ENCODE peak calls at places on chromosomes 16 and 17, in nine cellular contexts. One of them, this sample, is unnamed.

GRCh38 chr16:83532634-83533033 is 275.1 kb upstream of the HSBP1 start:
- DNase-seq in neural progenitor cell: no peak
- DNase-seq in upper lobe of right lung: no peak
- DNase-seq in pancreas: no peak
- DNase-seq in IMR-90: no peak
- DNase-seq in heart right ventricle: no peak
- DNase-seq in GM23248: no peak
- DNase-seq in HCT116: no peak
- DNase-seq in SK-N-SH: no peak
- DNase-seq in this sample: no peak

GRCh38 chr16:30934827-30935557 is 11.6 kb downstream of the FBXL19 start:
- DNase-seq in neural progenitor cell: peak
- DNase-seq in upper lobe of right lung: no peak
- DNase-seq in pancreas: no peak
- DNase-seq in IMR-90: peak
- DNase-seq in heart right ventricle: no peak
- DNase-seq in GM23248: peak
- DNase-seq in HCT116: no peak
- DNase-seq in SK-N-SH: peak
- DNase-seq in this sample: no peak

GRCh38 chr16:51907680-51908079 is 639.3 kb downstream of the TOX3 start:
- DNase-seq in neural progenitor cell: no peak
- DNase-seq in upper lobe of right lung: no peak
- DNase-seq in pancreas: no peak
- DNase-seq in IMR-90: peak
- DNase-seq in heart right ventricle: no peak
- DNase-seq in GM23248: no peak
- DNase-seq in HCT116: no peak
- DNase-seq in SK-N-SH: no peak
- DNase-seq in this sample: no peak

GRCh38 chr17:16988749-16989229 is 16.9 kb upstream of the TNFRSF13B start:
- DNase-seq in neural progenitor cell: no peak
- DNase-seq in upper lobe of right lung: no peak
- DNase-seq in pancreas: no peak
- DNase-seq in IMR-90: no peak
- DNase-seq in heart right ventricle: no peak
- DNase-seq in GM23248: no peak
- DNase-seq in HCT116: no peak
- DNase-seq in SK-N-SH: no peak
- DNase-seq in this sample: no peak

GRCh38 chr16:8764486-8765250 is 32.8 kb downstream of the TMEM186 start:
- DNase-seq in neural progenitor cell: no peak
- DNase-seq in upper lobe of right lung: no peak
- DNase-seq in pancreas: no peak
- DNase-seq in IMR-90: no peak
- DNase-seq in heart right ventricle: no peak
- DNase-seq in GM23248: no peak
- DNase-seq in HCT116: no peak
- DNase-seq in SK-N-SH: no peak
- DNase-seq in this sample: no peak

GRCh38 chr16:87926246-87927194 is 9.8 kb downstream of the CA5A start:
- DNase-seq in neural progenitor cell: no peak
- DNase-seq in upper lobe of right lung: peak
- DNase-seq in pancreas: no peak
- DNase-seq in IMR-90: no peak
- DNase-seq in heart right ventricle: no peak
- DNase-seq in GM23248: no peak
- DNase-seq in HCT116: no peak
- DNase-seq in SK-N-SH: no peak
- DNase-seq in this sample: no peak

GRCh38 chr16:78365376-78365775 is 265.9 kb downstream of the WWOX start:
- DNase-seq in neural progenitor cell: no peak
- DNase-seq in upper lobe of right lung: no peak
- DNase-seq in pancreas: no peak
- DNase-seq in IMR-90: no peak
- DNase-seq in heart right ventricle: no peak
- DNase-seq in GM23248: no peak
- DNase-seq in HCT116: no peak
- DNase-seq in SK-N-SH: no peak
- DNase-seq in this sample: no peak

GRCh38 chr17:73546121-73546520 is 98.1 kb downstream of the SDK2 start:
- DNase-seq in neural progenitor cell: no peak
- DNase-seq in upper lobe of right lung: no peak
- DNase-seq in pancreas: no peak
- DNase-seq in IMR-90: no peak
- DNase-seq in heart right ventricle: no peak
- DNase-seq in GM23248: no peak
- DNase-seq in HCT116: no peak
- DNase-seq in SK-N-SH: no peak
- DNase-seq in this sample: no peak

GRCh38 chr17:73422121-73422520 is 110.3 kb upstream of the CDC42EP4 start:
- DNase-seq in neural progenitor cell: no peak
- DNase-seq in upper lobe of right lung: no peak
- DNase-seq in pancreas: no peak
- DNase-seq in IMR-90: no peak
- DNase-seq in heart right ventricle: no peak
- DNase-seq in GM23248: no peak
- DNase-seq in HCT116: no peak
- DNase-seq in SK-N-SH: no peak
- DNase-seq in this sample: no peak

GRCh38 chr16:78211951-78212350 is 112.5 kb downstream of the WWOX start:
- DNase-seq in neural progenitor cell: no peak
- DNase-seq in upper lobe of right lung: peak
- DNase-seq in pancreas: no peak
- DNase-seq in IMR-90: no peak
- DNase-seq in heart right ventricle: no peak
- DNase-seq in GM23248: no peak
- DNase-seq in HCT116: peak
- DNase-seq in SK-N-SH: no peak
- DNase-seq in this sample: no peak

GRCh38 chr17:63932008-63932561 is at the start of gene CD79B:
- DNase-seq in neural progenitor cell: no peak
- DNase-seq in upper lobe of right lung: no peak
- DNase-seq in pancreas: no peak
- DNase-seq in IMR-90: no peak
- DNase-seq in heart right ventricle: no peak
- DNase-seq in GM23248: no peak
- DNase-seq in HCT116: no peak
- DNase-seq in SK-N-SH: peak
- DNase-seq in this sample: no peak

GRCh38 chr16:79272141-79272577 is 328.4 kb downstream of the MAF start:
- DNase-seq in neural progenitor cell: no peak
- DNase-seq in upper lobe of right lung: no peak
- DNase-seq in pancreas: no peak
- DNase-seq in IMR-90: no peak
- DNase-seq in heart right ventricle: no peak
- DNase-seq in GM23248: no peak
- DNase-seq in HCT116: no peak
- DNase-seq in SK-N-SH: no peak
- DNase-seq in this sample: no peak

GRCh38 chr16:50464325-50465290 is 83.6 kb upstream of the NKD1 start:
- DNase-seq in neural progenitor cell: no peak
- DNase-seq in upper lobe of right lung: peak
- DNase-seq in pancreas: no peak
- DNase-seq in IMR-90: no peak
- DNase-seq in heart right ventricle: no peak
- DNase-seq in GM23248: no peak
- DNase-seq in HCT116: no peak
- DNase-seq in SK-N-SH: no peak
- DNase-seq in this sample: peak

GRCh38 chr16:31099860-31100638 is 5.5 kb upstream of the VKORC1 start:
- DNase-seq in neural progenitor cell: no peak
- DNase-seq in upper lobe of right lung: no peak
- DNase-seq in pancreas: no peak
- DNase-seq in IMR-90: peak
- DNase-seq in heart right ventricle: no peak
- DNase-seq in GM23248: peak
- DNase-seq in HCT116: no peak
- DNase-seq in SK-N-SH: no peak
- DNase-seq in this sample: no peak

GRCh38 chr16:70746708-70747424 is 54.1 kb downstream of the VAC14 start:
- DNase-seq in neural progenitor cell: no peak
- DNase-seq in upper lobe of right lung: peak
- DNase-seq in pancreas: no peak
- DNase-seq in IMR-90: peak
- DNase-seq in heart right ventricle: peak
- DNase-seq in GM23248: peak
- DNase-seq in HCT116: peak
- DNase-seq in SK-N-SH: no peak
- DNase-seq in this sample: peak

GRCh38 chr16:23006380-23006779 is 142.9 kb downstream of the USP31 start:
- DNase-seq in neural progenitor cell: no peak
- DNase-seq in upper lobe of right lung: no peak
- DNase-seq in pancreas: no peak
- DNase-seq in IMR-90: no peak
- DNase-seq in heart right ventricle: no peak
- DNase-seq in GM23248: no peak
- DNase-seq in HCT116: no peak
- DNase-seq in SK-N-SH: no peak
- DNase-seq in this sample: no peak
- H3K27ac ChIP-seq in neural progenitor cell: no peak
- H3K27ac ChIP-seq in upper lobe of right lung: no peak
- H3K27ac ChIP-seq in pancreas: no peak
- H3K27ac ChIP-seq in IMR-90: no peak
- H3K27ac ChIP-seq in heart right ventricle: no peak
- H3K27ac ChIP-seq in GM23248: no peak
- H3K27ac ChIP-seq in HCT116: no peak
- H3K27ac ChIP-seq in SK-N-SH: no peak
- H3K27ac ChIP-seq in this sample: no peak

GRCh38 chr16:14310519-14310991 is 239.4 kb downstream of the MRTFB start:
- DNase-seq in neural progenitor cell: peak
- DNase-seq in upper lobe of right lung: no peak
- DNase-seq in pancreas: no peak
- DNase-seq in IMR-90: peak
- DNase-seq in heart right ventricle: no peak
- DNase-seq in GM23248: peak
- DNase-seq in HCT116: no peak
- DNase-seq in SK-N-SH: peak
- DNase-seq in this sample: peak

GRCh38 chr16:14307623-14308356 is 236.7 kb downstream of the MRTFB start:
- DNase-seq in neural progenitor cell: no peak
- DNase-seq in upper lobe of right lung: no peak
- DNase-seq in pancreas: peak
- DNase-seq in IMR-90: no peak
- DNase-seq in heart right ventricle: no peak
- DNase-seq in GM23248: peak
- DNase-seq in HCT116: no peak
- DNase-seq in SK-N-SH: peak
- DNase-seq in this sample: peak

GRCh38 chr16:14308357-14308723 is 237.2 kb downstream of the MRTFB start:
- DNase-seq in neural progenitor cell: no peak
- DNase-seq in upper lobe of right lung: no peak
- DNase-seq in pancreas: no peak
- DNase-seq in IMR-90: no peak
- DNase-seq in heart right ventricle: no peak
- DNase-seq in GM23248: peak
- DNase-seq in HCT116: no peak
- DNase-seq in SK-N-SH: no peak
- DNase-seq in this sample: no peak

GRCh38 chr16:14309001-14309886 is 238.1 kb downstream of the MRTFB start:
- DNase-seq in neural progenitor cell: peak
- DNase-seq in upper lobe of right lung: no peak
- DNase-seq in pancreas: peak
- DNase-seq in IMR-90: peak
- DNase-seq in heart right ventricle: no peak
- DNase-seq in GM23248: peak
- DNase-seq in HCT116: no peak
- DNase-seq in SK-N-SH: no peak
- DNase-seq in this sample: peak

DNA sequence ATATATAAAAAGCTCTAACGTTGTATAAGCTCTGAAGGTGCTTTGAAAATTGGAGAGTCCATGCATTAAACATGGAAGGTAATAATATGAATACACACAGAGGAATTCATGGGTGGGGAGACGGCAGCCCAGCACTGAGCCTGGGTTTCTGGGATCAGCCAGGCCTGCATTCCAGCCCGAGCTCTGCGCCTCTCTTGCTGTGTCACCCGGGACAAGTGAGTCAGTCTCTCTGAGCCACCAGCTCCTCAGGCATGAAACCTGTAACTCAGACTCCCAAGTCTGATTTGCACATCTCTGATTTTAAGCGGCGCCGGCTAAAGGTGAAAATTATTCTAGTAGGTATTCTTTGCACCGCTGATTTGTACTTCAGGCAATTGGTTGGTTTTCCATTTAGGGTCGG is 238.8 kb downstream of the MRTFB start:
- DNase-seq in neural progenitor cell: no peak
- DNase-seq in upper lobe of right lung: no peak
- DNase-seq in pancreas: no peak
- DNase-seq in IMR-90: peak
- DNase-seq in heart right ventricle: no peak
- DNase-seq in GM23248: peak
- DNase-seq in HCT116: no peak
- DNase-seq in SK-N-SH: no peak
- DNase-seq in this sample: no peak
- H3K4me3 ChIP-seq in neural progenitor cell: no peak
- H3K4me3 ChIP-seq in upper lobe of right lung: no peak
- H3K4me3 ChIP-seq in pancreas: no peak
- H3K4me3 ChIP-seq in IMR-90: no peak
- H3K4me3 ChIP-seq in heart right ventricle: no peak
- H3K4me3 ChIP-seq in GM23248: peak
- H3K4me3 ChIP-seq in HCT116: peak
- H3K4me3 ChIP-seq in SK-N-SH: no peak
- H3K4me3 ChIP-seq in this sample: no peak

GRCh38 chr16:57814896-57815295 is 12.6 kb upstream of the KIFC3 start:
- DNase-seq in neural progenitor cell: no peak
- DNase-seq in upper lobe of right lung: no peak
- DNase-seq in pancreas: no peak
- DNase-seq in IMR-90: no peak
- DNase-seq in heart right ventricle: no peak
- DNase-seq in GM23248: no peak
- DNase-seq in HCT116: no peak
- DNase-seq in SK-N-SH: no peak
- DNase-seq in this sample: no peak
- H3K27ac ChIP-seq in neural progenitor cell: no peak
- H3K27ac ChIP-seq in upper lobe of right lung: no peak
- H3K27ac ChIP-seq in pancreas: no peak
- H3K27ac ChIP-seq in IMR-90: no peak
- H3K27ac ChIP-seq in heart right ventricle: no peak
- H3K27ac ChIP-seq in GM23248: no peak
- H3K27ac ChIP-seq in HCT116: no peak
- H3K27ac ChIP-seq in SK-N-SH: no peak
- H3K27ac ChIP-seq in this sample: no peak

DNA sequence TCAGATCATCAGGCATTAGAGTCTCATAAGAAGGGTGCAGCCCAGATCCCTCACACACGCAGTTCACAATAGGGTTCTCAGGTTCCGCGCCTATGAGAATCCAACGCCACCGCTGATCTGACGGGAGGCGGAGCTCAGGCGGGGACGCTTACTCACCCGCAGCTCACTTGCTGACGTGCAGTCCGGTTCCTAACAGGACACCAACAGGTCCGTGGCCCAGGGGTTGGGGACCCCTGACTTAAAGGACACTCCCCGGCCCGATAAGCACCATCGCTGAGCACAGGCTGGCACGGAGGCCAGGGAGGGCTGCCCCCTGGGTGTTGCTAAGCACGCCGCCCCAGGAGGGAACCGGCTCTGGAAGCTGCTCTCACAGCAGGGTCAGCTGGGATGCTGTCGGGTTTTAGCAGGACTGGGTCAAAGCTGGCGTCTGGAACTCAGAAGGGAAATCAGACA is 30.1 kb upstream of the BAHCC1 start:
- DNase-seq in neural progenitor cell: peak
- DNase-seq in upper lobe of right lung: peak
- DNase-seq in pancreas: no peak
- DNase-seq in IMR-90: peak
- DNase-seq in heart right ventricle: no peak
- DNase-seq in GM23248: peak
- DNase-seq in HCT116: peak
- DNase-seq in SK-N-SH: no peak
- DNase-seq in this sample: peak
- H3K4me3 ChIP-seq in neural progenitor cell: peak
- H3K4me3 ChIP-seq in upper lobe of right lung: peak
- H3K4me3 ChIP-seq in pancreas: no peak
- H3K4me3 ChIP-seq in IMR-90: peak
- H3K4me3 ChIP-seq in heart right ventricle: peak
- H3K4me3 ChIP-seq in GM23248: peak
- H3K4me3 ChIP-seq in HCT116: peak
- H3K4me3 ChIP-seq in SK-N-SH: no peak
- H3K4me3 ChIP-seq in this sample: no peak